ENCODE peak calls at places on chromosomes 3 and 15, in eight cellular contexts. O, D, N, E, F, J, K and Y are unnamed samples.

GRCh38 chr15:44289352-44289790 is 852 bp downstream of the GOLM2 start:
- DNase-seq in F (no peak), N (no peak), K (peak; percentile 58), E (no peak), D (no peak), J (no peak), O (no peak), Y (no peak)

GRCh38 chr3:152043620-152044019 is 170.2 kb downstream of the SUCNR1 start:
- DNase-seq in E (no peak), F (no peak), K (peak; percentile 25), N (no peak), J (no peak), O (no peak), D (no peak), Y (no peak)

GRCh38 chr15:67059127-67059553 is 6.3 kb upstream of the SMAD3 start:
- DNase-seq in N (no peak), J (no peak), E (peak; percentile 64), D (peak; percentile 59), K (no peak), F (no peak), O (no peak), Y (no peak)

GRCh38 chr3:129005526-129006303 is 4.6 kb downstream of the EFCC1 start:
- DNase-seq in J (no peak), E (peak; percentile 63), D (peak; percentile 70), F (no peak), K (peak; percentile 25), N (no peak), O (no peak), Y (peak; percentile 47)

GRCh38 chr3:54941690-54942362 is 14.0 kb upstream of the LRTM1 start:
- DNase-seq in N (no peak), D (no peak), F (no peak), E (no peak), O (no peak), J (no peak), K (no peak), Y (no peak)

GRCh38 chr3:84110787-84111186 is 848.0 kb upstream of the CADM2 start:
- DNase-seq in K (no peak), N (no peak), D (no peak), F (no peak), E (no peak), O (no peak), J (no peak), Y (no peak)

GRCh38 chr15:28456476-28457395 is 76.0 kb downstream of the GOLGA8G start:
- DNase-seq in O (peak; percentile 22), K (no peak), N (no peak), J (no peak), F (no peak), D (peak; percentile 39), E (no peak), Y (no peak)

GRCh38 chr3:172591876-172592771 is 68.9 kb upstream of the TNFSF10 start:
- DNase-seq in N (peak; percentile 86), D (no peak), O (no peak), E (no peak), K (no peak), F (peak; percentile 77), J (peak; percentile 49), Y (peak; percentile 25)

GRCh38 chr15:50046868-50047267 is 72.2 kb downstream of the ATP8B4 start:
- DNase-seq in E (no peak), K (peak; percentile 76), J (no peak), N (no peak), F (no peak), O (no peak), D (no peak), Y (peak; percentile 29)

GRCh38 chr3:194865595-194865994 is 179.9 kb downstream of the FAM43A start:
- DNase-seq in N (no peak), D (no peak), K (no peak), O (no peak), J (no peak), F (no peak), E (no peak), Y (no peak)